ENCODE peak calls at places on chromosomes 6 and 20, in four cellular contexts. One of them, this sample, is unnamed. For H3K27me3, the result is how much of the 10 kb centered on the place peaks cover.

GRCh38 chr20:61094581-61094980 is 157.5 kb upstream of the CDH4 start:
- DNase-seq in H7: no peak
- DNase-seq in heart right ventricle: no peak
- DNase-seq in neuronal stem cell: no peak
- DNase-seq in this sample: no peak

GRCh38 chr6:14540276-14540675 is 422.7 kb downstream of the CD83 start:
- DNase-seq in H7: no peak
- DNase-seq in heart right ventricle: no peak
- DNase-seq in neuronal stem cell: no peak
- DNase-seq in this sample: no peak

GRCh38 chr6:169263836-169264608 is 10.4 kb upstream of the THBS2 start:
- DNase-seq in neuronal stem cell: no peak
- DNase-seq in H7: no peak
- DNase-seq in heart right ventricle: peak
- DNase-seq in this sample: no peak

GRCh38 chr6:33192671-33193602 is 670 bp upstream of the COL11A2 start:
- DNase-seq in heart right ventricle: peak
- DNase-seq in H7: peak
- DNase-seq in neuronal stem cell: no peak
- DNase-seq in this sample: no peak

GRCh38 chr6:113936093-113936934 is 34.6 kb downstream of the HDAC2 start:
- DNase-seq in H7: peak
- DNase-seq in neuronal stem cell: peak
- DNase-seq in heart right ventricle: peak
- DNase-seq in this sample: no peak

GRCh38 chr20:37226889-37227288 is 34.7 kb downstream of the GHRH start:
- DNase-seq in H7: no peak
- DNase-seq in neuronal stem cell: no peak
- DNase-seq in heart right ventricle: peak
- DNase-seq in this sample: no peak

GRCh38 chr6:152206072-152206818 is 398.8 kb downstream of the ESR1 start:
- DNase-seq in neuronal stem cell: no peak
- DNase-seq in H7: peak
- DNase-seq in heart right ventricle: no peak
- DNase-seq in this sample: no peak

GRCh38 chr6:166815629-166816028 is 140.7 kb downstream of the RNASET2 start:
- DNase-seq in H7: no peak
- DNase-seq in neuronal stem cell: peak
- DNase-seq in heart right ventricle: no peak
- DNase-seq in this sample: no peak

GRCh38 chr6:3022765-3023662 is 23.3 kb downstream of the NQO2 start:
- DNase-seq in heart right ventricle: peak
- DNase-seq in H7: peak
- DNase-seq in neuronal stem cell: no peak
- DNase-seq in this sample: no peak

GRCh38 chr20:17499041-17499440 is 32.1 kb downstream of the BFSP1 start:
- DNase-seq in neuronal stem cell: no peak
- DNase-seq in H7: no peak
- DNase-seq in heart right ventricle: no peak
- DNase-seq in this sample: no peak

GRCh38 chr6:37501632-37502466 is 2.2 kb upstream of the CCDC167 start:
- DNase-seq in H7: no peak
- DNase-seq in neuronal stem cell: no peak
- DNase-seq in heart right ventricle: no peak
- DNase-seq in this sample: no peak

GRCh38 chr20:21338291-21338690 is 35.2 kb downstream of the XRN2 start:
- DNase-seq in heart right ventricle: no peak
- DNase-seq in H7: no peak
- DNase-seq in neuronal stem cell: no peak
- DNase-seq in this sample: no peak

GRCh38 chr20:59938221-59938620 is 1.9 kb downstream of the PPP1R3D start:
- DNase-seq in heart right ventricle: peak
- DNase-seq in H7: no peak
- DNase-seq in neuronal stem cell: no peak
- DNase-seq in this sample: no peak

GRCh38 chr6:140897349-140897748 is 1235.4 kb upstream of the GJE1 start:
- DNase-seq in neuronal stem cell: no peak
- DNase-seq in heart right ventricle: no peak
- DNase-seq in H7: no peak
- DNase-seq in this sample: no peak

GRCh38 chr6:25963426-25964123 is 973 bp downstream of the TRIM38 start:
- DNase-seq in heart right ventricle: no peak
- DNase-seq in neuronal stem cell: no peak
- DNase-seq in H7: peak
- DNase-seq in this sample: no peak

GRCh38 chr20:20713244-20713765 is 861 bp upstream of the RALGAPA2 start:
- DNase-seq in H7: peak
- DNase-seq in heart right ventricle: no peak
- DNase-seq in neuronal stem cell: no peak
- DNase-seq in this sample: no peak

GRCh38 chr6:53306819-53307347 is 41.9 kb downstream of the ELOVL5 start:
- DNase-seq in H7: no peak
- DNase-seq in neuronal stem cell: no peak
- DNase-seq in heart right ventricle: no peak
- DNase-seq in this sample: no peak

GRCh38 chr6:7629321-7629720 is 39.3 kb downstream of the SNRNP48 start:
- DNase-seq in H7: no peak
- DNase-seq in heart right ventricle: no peak
- DNase-seq in neuronal stem cell: no peak
- DNase-seq in this sample: no peak

GRCh38 chr20:19317240-19318069 is 105.0 kb downstream of the SLC24A3 start:
- DNase-seq in heart right ventricle: peak
- DNase-seq in neuronal stem cell: no peak
- DNase-seq in H7: no peak
- DNase-seq in this sample: no peak

GRCh38 chr20:51085761-51086160 is 62.9 kb upstream of the KCNG1 start:
- DNase-seq in heart right ventricle: no peak
- DNase-seq in neuronal stem cell: no peak
- DNase-seq in H7: no peak
- DNase-seq in this sample: no peak

GRCh38 chr6:4687989-4688947 is 87.9 kb upstream of the CDYL start:
- DNase-seq in H7: peak
- DNase-seq in neuronal stem cell: no peak
- DNase-seq in heart right ventricle: no peak
- DNase-seq in this sample: peak

GRCh38 chr6:69630767-69631166 is 166.0 kb downstream of the LMBRD1 start:
- DNase-seq in neuronal stem cell: no peak
- DNase-seq in H7: no peak
- DNase-seq in heart right ventricle: no peak
- DNase-seq in this sample: no peak

GRCh38 chr6:69622924-69623323 is 173.9 kb downstream of the LMBRD1 start:
- DNase-seq in neuronal stem cell: no peak
- DNase-seq in heart right ventricle: no peak
- DNase-seq in H7: peak
- DNase-seq in this sample: no peak

GRCh38 chr6:69624944-69625343 is 171.9 kb downstream of the LMBRD1 start:
- DNase-seq in heart right ventricle: no peak
- DNase-seq in neuronal stem cell: no peak
- DNase-seq in H7: no peak
- DNase-seq in this sample: no peak

GRCh38 chr6:69631552-69632346 is 165.1 kb downstream of the LMBRD1 start:
- DNase-seq in heart right ventricle: no peak
- DNase-seq in H7: peak
- DNase-seq in neuronal stem cell: peak
- DNase-seq in this sample: no peak

DNA sequence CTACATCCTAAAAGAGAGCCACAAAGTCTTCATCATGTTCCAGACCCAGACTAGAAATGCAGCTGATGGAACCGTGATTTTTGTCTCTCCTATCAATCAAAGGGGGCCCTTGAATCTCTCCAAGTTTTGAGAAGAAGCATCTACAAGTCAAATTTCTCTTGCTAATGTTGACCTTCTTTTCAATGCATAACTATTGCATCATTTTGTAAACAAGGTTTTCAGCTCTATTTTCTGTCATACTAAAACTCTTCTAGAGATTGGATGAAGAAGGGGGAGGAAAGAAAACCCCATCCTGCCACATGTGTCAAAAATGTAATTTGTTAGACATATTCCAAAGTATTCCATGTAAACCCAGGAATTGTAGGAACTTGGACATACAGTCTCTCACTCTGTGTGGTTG is 169.2 kb downstream of the LMBRD1 start:
- DNase-seq in H7: no peak
- DNase-seq in neuronal stem cell: no peak
- DNase-seq in heart right ventricle: no peak
- DNase-seq in this sample: no peak
- H3K27me3 ChIP-seq in H7: under half
- H3K27me3 ChIP-seq in neuronal stem cell: under half
- H3K27me3 ChIP-seq in heart right ventricle: under half
- H3K27me3 ChIP-seq in this sample: under half

GRCh38 chr6:16134430-16134829 is 5.5 kb downstream of the MYLIP start:
- DNase-seq in H7: no peak
- DNase-seq in neuronal stem cell: no peak
- DNase-seq in heart right ventricle: no peak
- DNase-seq in this sample: no peak

GRCh38 chr6:16130437-16130891 is 1.6 kb downstream of the MYLIP start:
- DNase-seq in heart right ventricle: no peak
- DNase-seq in neuronal stem cell: peak
- DNase-seq in H7: no peak
- DNase-seq in this sample: no peak

GRCh38 chr6:16135078-16135477 is 6.2 kb downstream of the MYLIP start:
- DNase-seq in heart right ventricle: no peak
- DNase-seq in H7: no peak
- DNase-seq in neuronal stem cell: no peak
- DNase-seq in this sample: no peak

GRCh38 chr6:16130932-16131387 is 2.1 kb downstream of the MYLIP start:
- DNase-seq in H7: peak
- DNase-seq in heart right ventricle: peak
- DNase-seq in neuronal stem cell: peak
- DNase-seq in this sample: no peak

GRCh38 chr6:16132909-16133308 is 4.0 kb downstream of the MYLIP start:
- DNase-seq in heart right ventricle: no peak
- DNase-seq in H7: no peak
- DNase-seq in neuronal stem cell: no peak
- DNase-seq in this sample: no peak
- H3K4me3 ChIP-seq in heart right ventricle: peak
- H3K4me3 ChIP-seq in H7: no peak
- H3K4me3 ChIP-seq in neuronal stem cell: no peak
- H3K4me3 ChIP-seq in this sample: no peak

DNA sequence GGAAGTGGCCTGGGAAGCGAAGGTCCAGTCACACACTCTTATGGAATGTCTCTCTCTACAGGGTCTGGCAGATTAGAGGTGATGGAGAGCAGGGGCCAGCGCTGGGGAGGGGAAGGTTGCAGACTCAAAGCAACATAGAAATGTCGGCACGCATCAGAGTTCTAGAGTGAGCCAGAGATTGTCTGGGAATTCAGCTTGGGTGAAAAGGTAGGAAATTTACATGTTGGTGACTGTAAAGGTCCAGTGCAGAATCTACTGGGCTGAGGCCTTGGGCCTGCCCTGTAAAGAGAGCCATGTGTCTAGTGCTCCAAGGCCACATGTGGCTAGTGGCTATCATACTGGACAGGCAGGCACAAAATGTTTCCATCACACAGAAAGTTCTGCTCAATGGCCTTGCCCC is 80.8 kb downstream of the FOXA2 start:
- DNase-seq in H7: no peak
- DNase-seq in neuronal stem cell: no peak
- DNase-seq in heart right ventricle: no peak
- DNase-seq in this sample: no peak
- H3K27me3 ChIP-seq in H7: under half
- H3K27me3 ChIP-seq in neuronal stem cell: under half
- H3K27me3 ChIP-seq in heart right ventricle: under half
- H3K27me3 ChIP-seq in this sample: under half

DNA sequence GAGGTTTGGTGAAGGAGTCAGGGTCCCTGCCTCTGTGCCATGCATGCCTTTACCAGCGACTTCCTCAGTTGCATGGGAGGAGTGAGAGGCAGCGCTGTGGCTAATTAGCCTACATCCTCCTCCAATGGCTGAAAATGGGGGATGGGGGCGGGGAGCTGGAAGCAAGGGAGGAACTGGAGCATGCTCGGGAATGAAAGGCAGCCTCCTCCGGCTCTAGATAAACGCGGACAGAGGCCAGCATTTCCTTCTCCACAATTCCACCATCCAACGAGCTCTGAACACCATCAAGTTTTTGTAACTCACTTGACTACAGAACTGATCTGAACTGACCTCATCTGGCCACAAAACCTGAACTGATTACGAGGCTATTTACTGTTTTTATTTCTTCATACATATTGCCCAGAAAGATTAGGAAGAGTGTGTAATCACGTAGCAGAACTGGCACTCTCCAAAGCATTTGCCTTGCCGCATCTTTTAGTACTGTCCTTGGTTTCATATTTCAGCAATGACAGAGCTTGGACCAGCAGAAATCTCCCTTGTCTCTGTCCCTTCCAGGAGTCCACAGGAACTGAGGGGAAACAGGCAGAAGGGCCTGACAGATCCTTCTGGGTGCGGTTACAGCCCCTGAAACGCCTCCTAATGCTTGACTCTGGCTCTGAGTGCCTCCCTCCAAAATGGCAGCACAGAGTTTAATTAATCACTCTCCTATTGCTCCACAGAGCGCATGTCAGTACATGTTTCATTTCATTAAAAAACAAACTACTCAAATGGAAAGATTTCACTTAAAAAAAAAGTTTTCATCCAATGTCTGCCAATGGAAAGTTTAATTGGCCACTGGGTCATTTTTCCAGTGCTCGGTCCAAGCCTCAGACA is 58.2 kb upstream of the TRAF3IP2 start:
- DNase-seq in neuronal stem cell: peak
- DNase-seq in H7: peak
- DNase-seq in heart right ventricle: peak
- DNase-seq in this sample: no peak
- H3K4me3 ChIP-seq in neuronal stem cell: no peak
- H3K4me3 ChIP-seq in H7: no peak
- H3K4me3 ChIP-seq in heart right ventricle: no peak
- H3K4me3 ChIP-seq in this sample: no peak